ENCODE peak calls at places on chromosomes 6 and 20, in ten cellular contexts. D is activated CD4-positive, alpha-beta T cell treated with anti-CD3 and anti-CD28 coated beads, Interleukin-2, amount 50 U/mL, for 24 hours; V is NCI-H460; S is effector memory CD8-positive, alpha-beta T cell; W is NT2/D1; G is fibroblast of the conjunctiva; R is effector CD4-positive, alpha-beta T cell; O is lung; F is Right ventricle myocardium inferior; T is prostate gland. N is an unnamed sample.
A peak's percentile ranks its signal among the peaks of the same experiment; 100 is the strongest.

GRCh38 chr20:59242714-59243626 is 57.4 kb upstream of the EDN3 start:
- DNase-seq in D (no peak), V (no peak), S (peak; percentile 20), W (no peak), G (no peak), R (no peak), O (no peak), F (no peak), T (no peak), N (no peak)

GRCh38 chr6:30107756-30108155 is 5.1 kb downstream of the TRIM31 start:
- DNase-seq in D (no peak), V (no peak), S (no peak), W (no peak), G (no peak), R (no peak), O (no peak), F (no peak), T (no peak), N (no peak)

GRCh38 chr20:53322651-53323050 is 271.0 kb downstream of the ZNF217 start:
- DNase-seq in D (no peak), V (no peak), S (no peak), W (no peak), G (no peak), R (no peak), O (no peak), F (no peak), T (no peak), N (no peak)

GRCh38 chr6:170291271-170292110 is 613 bp upstream of the DLL1 start:
- DNase-seq in D (no peak), V (no peak), S (no peak), W (peak; percentile 55), G (no peak), R (no peak), O (no peak), F (peak; percentile 89), T (peak; percentile 72), N (no peak)

GRCh38 chr20:2131366-2131765 is 29.7 kb downstream of the STK35 start:
- DNase-seq in D (no peak), V (no peak), S (no peak), W (no peak), G (no peak), R (no peak), O (no peak), F (no peak), T (no peak), N (no peak)

GRCh38 chr6:11012976-11013375 is 31.1 kb downstream of the ELOVL2 start:
- DNase-seq in D (no peak), V (no peak), S (no peak), W (no peak), G (no peak), R (no peak), O (no peak), F (no peak), T (no peak), N (no peak)

GRCh38 chr6:44504321-44504761 is 116.8 kb downstream of the CDC5L start:
- DNase-seq in D (no peak), V (no peak), S (no peak), W (no peak), G (no peak), R (no peak), O (no peak), F (no peak), T (no peak), N (no peak)

GRCh38 chr6:114108119-114109002 is 137.4 kb upstream of the HDAC2 start:
- DNase-seq in D (no peak), V (peak; percentile 50), S (no peak), W (peak; percentile 27), G (peak; percentile 31), R (no peak), O (peak; percentile 70), F (peak; percentile 69), T (peak; percentile 54), N (no peak)

GRCh38 chr6:134267917-134268361 is 50.0 kb downstream of the SGK1 start:
- DNase-seq in D (no peak), V (no peak), S (no peak), W (peak; percentile 43), G (no peak), R (no peak), O (no peak), F (no peak), T (peak; percentile 76), N (no peak)

GRCh38 chr20:1327241-1327653 is 1.7 kb downstream of the SDCBP2 start:
- DNase-seq in D (no peak), V (no peak), S (no peak), W (no peak), G (no peak), R (no peak), O (no peak), F (no peak), T (no peak), N (peak; percentile 7)

GRCh38 chr6:87066449-87067288 is 28.2 kb downstream of the CGA start:
- DNase-seq in D (no peak), V (peak; percentile 43), S (no peak), W (peak; percentile 25), G (peak; percentile 51), R (no peak), O (no peak), F (no peak), T (peak; percentile 23), N (no peak)

GRCh38 chr6:84791233-84791632 is 26.8 kb upstream of the TBX18 start:
- DNase-seq in D (no peak), V (no peak), S (no peak), W (no peak), G (no peak), R (no peak), O (no peak), F (no peak), T (no peak), N (no peak)

GRCh38 chr6:44008821-44009370 is 118.4 kb downstream of the MRPL14 start:
- DNase-seq in D (no peak), V (no peak), S (no peak), W (no peak), G (no peak), R (no peak), O (no peak), F (peak; percentile 22), T (no peak), N (no peak)

GRCh38 chr6:131182991-131183425 is 47.7 kb downstream of the AKAP7 start:
- DNase-seq in D (no peak), V (peak; percentile 6), S (no peak), W (peak; percentile 27), G (peak; percentile 10), R (peak; percentile 14), O (no peak), F (no peak), T (no peak), N (no peak)

GRCh38 chr6:144952456-144953240 is 667.5 kb downstream of the UTRN start:
- DNase-seq in D (no peak), V (no peak), S (no peak), W (no peak), G (no peak), R (no peak), O (no peak), F (no peak), T (no peak), N (no peak)

GRCh38 chr6:72748759-72749158 is 126.9 kb downstream of the KCNQ5 start:
- DNase-seq in D (no peak), V (no peak), S (no peak), W (no peak), G (peak; percentile 81), R (no peak), O (no peak), F (no peak), T (peak; percentile 27), N (no peak)

GRCh38 chr6:135922170-135922569 is 70.7 kb downstream of the PDE7B start:
- DNase-seq in D (no peak), V (peak; percentile 31), S (no peak), W (peak; percentile 39), G (peak; percentile 93), R (no peak), O (no peak), F (no peak), T (peak; percentile 9), N (no peak)

GRCh38 chr20:46557231-46557956 is 6.9 kb upstream of the OCSTAMP start:
- DNase-seq in D (no peak), V (no peak), S (no peak), W (no peak), G (no peak), R (no peak), O (no peak), F (no peak), T (peak; percentile 24), N (no peak)

GRCh38 chr6:45724511-45724910 is 291.1 kb downstream of the CLIC5 start:
- DNase-seq in D (no peak), V (no peak), S (no peak), W (no peak), G (peak; percentile 45), R (no peak), O (no peak), F (no peak), T (no peak), N (no peak)

GRCh38 chr6:154841109-154841508 is 107.9 kb downstream of the SCAF8 start:
- DNase-seq in D (no peak), V (no peak), S (no peak), W (no peak), G (no peak), R (no peak), O (no peak), F (no peak), T (no peak), N (no peak)

GRCh38 chr6:89360415-89360999 is 8.0 kb upstream of the UBE2J1 start:
- DNase-seq in D (no peak), V (no peak), S (no peak), W (no peak), G (no peak), R (no peak), O (no peak), F (no peak), T (no peak), N (no peak)

GRCh38 chr6:1838604-1839003 is 228.9 kb downstream of the FOXC1 start:
- DNase-seq in D (no peak), V (no peak), S (no peak), W (no peak), G (no peak), R (no peak), O (no peak), F (no peak), T (no peak), N (no peak)

GRCh38 chr20:34891166-34892062 is 15.0 kb downstream of the ACSS2 start:
- DNase-seq in D (no peak), V (no peak), S (no peak), W (no peak), G (peak; percentile 47), R (no peak), O (no peak), F (no peak), T (no peak), N (no peak)

GRCh38 chr20:57810511-57811372 is 100.9 kb upstream of the PMEPA1 start:
- DNase-seq in D (no peak), V (no peak), S (no peak), W (no peak), G (no peak), R (no peak), O (no peak), F (no peak), T (no peak), N (no peak)

GRCh38 chr6:63802606-63803206 is 167.1 kb downstream of the PHF3 start:
- DNase-seq in D (no peak), V (peak; percentile 20), S (no peak), W (no peak), G (peak; percentile 17), R (no peak), O (no peak), F (no peak), T (no peak), N (no peak)

GRCh38 chr6:129679758-129680157 is 30.2 kb downstream of the ARHGAP18 start:
- DNase-seq in D (no peak), V (no peak), S (no peak), W (no peak), G (no peak), R (no peak), O (no peak), F (no peak), T (no peak), N (no peak)

GRCh38 chr6:146972526-146972925 is 231.7 kb upstream of the STXBP5 start:
- DNase-seq in D (no peak), V (no peak), S (no peak), W (no peak), G (no peak), R (no peak), O (no peak), F (no peak), T (no peak), N (no peak)

GRCh38 chr20:19945732-19946670 is 71.2 kb upstream of the NAA20 start:
- DNase-seq in D (no peak), V (no peak), S (no peak), W (no peak), G (no peak), R (no peak), O (no peak), F (no peak), T (peak; percentile 59), N (no peak)

N was measured in central memory CD8-positive, alpha-beta T cell.